ENCODE peak calls at places on chromosomes 13 and 19, in six cellular contexts. Z is CD8-positive, alpha-beta memory T cell; T is ascending aorta; K is GM12878; M is NCI-H1092; Y is stimulated activated CD4-positive, alpha-beta T cell treated with anti-CD3 and anti-CD28 coated beads, Interleukin-2, amount 100 ng/mL, for 48 hours. N is an unnamed sample.
A peak's percentile ranks its signal among the peaks of the same experiment; 100 is the strongest.

GRCh38 chr19:5609881-5610280 is 12.7 kb downstream of the SAFB2 start:
- DNase-seq in Z (no peak), T (no peak), K (no peak), M (no peak), Y (no peak), N (no peak)

GRCh38 chr19:51354742-51355148 is 11.4 kb downstream of the ETFB start:
- DNase-seq in Z (peak; percentile 13), T (no peak), K (no peak), M (no peak), Y (no peak), N (peak; percentile 17)

GRCh38 chr13:54210397-54211050 is 1181.9 kb downstream of the OLFM4 start:
- DNase-seq in Z (no peak), T (no peak), K (no peak), M (no peak), Y (no peak), N (no peak)

GRCh38 chr19:1460033-1460995 is 10.4 kb downstream of the APC2 start:
- DNase-seq in Z (no peak), T (no peak), K (no peak), M (no peak), Y (no peak), N (no peak)

GRCh38 chr13:23987331-23987730 is 90.0 kb upstream of the C1QTNF9B start:
- DNase-seq in Z (no peak), T (no peak), K (no peak), M (no peak), Y (no peak), N (no peak)

GRCh38 chr19:17079710-17080440 is 4.3 kb downstream of the MYO9B start:
- DNase-seq in Z (peak; percentile 37), T (peak; percentile 74), K (peak; percentile 84), M (peak; percentile 23), Y (peak; percentile 65), N (peak; percentile 45)

GRCh38 chr13:41311607-41312500 is 787 bp downstream of the NAA16 start:
- DNase-seq in Z (peak; percentile 49), T (no peak), K (no peak), M (no peak), Y (peak; percentile 37), N (peak; percentile 65)

GRCh38 chr19:41223431-41224234 is 4.6 kb downstream of the AXL start:
- DNase-seq in Z (no peak), T (no peak), K (no peak), M (no peak), Y (no peak), N (no peak)

GRCh38 chr19:13839193-13839937 is 37.6 kb upstream of the NANOS3 start:
- DNase-seq in Z (peak; percentile 80), T (peak; percentile 74), K (peak; percentile 69), M (no peak), Y (peak; percentile 79), N (peak; percentile 52)

GRCh38 chr19:41218615-41219507 is at the start of gene AXL:
- DNase-seq in Z (no peak), T (peak; percentile 66), K (no peak), M (no peak), Y (no peak), N (no peak)

GRCh38 chr19:29623726-29624488 is 17.8 kb downstream of the POP4 start:
- DNase-seq in Z (peak; percentile 14), T (no peak), K (no peak), M (no peak), Y (peak; percentile 54), N (no peak)

GRCh38 chr19:51593969-51594773 is 23.1 kb downstream of the ZNF175 start:
- DNase-seq in Z (peak; percentile 97), T (peak; percentile 91), K (peak; percentile 89), M (peak; percentile 89), Y (peak; percentile 94), N (peak; percentile 98)

N was measured in NCI-H82.